ENCODE peak calls at places on chromosome 13, in six cellular contexts. C is H1, X is HCT116, N is HepG2, Z is GM12878, U is SK-N-SH. T is an unnamed sample.

GRCh38 chr13:34172048-34172447 is 354.1 kb downstream of the RFC3 start:
- DNase-seq in U (no peak), C (no peak), X (no peak), Z (no peak), N (no peak), T (no peak)

GRCh38 chr13:25046274-25046984 is 49.5 kb upstream of the PABPC3 start:
- DNase-seq in C (no peak), X (no peak), N (no peak), Z (no peak), U (peak; percentile 38), T (no peak)

GRCh38 chr13:41774605-41775218 is 186.2 kb downstream of the VWA8 start:
- DNase-seq in C (no peak), X (no peak), U (no peak), Z (no peak), N (no peak), T (no peak)

GRCh38 chr13:75715598-75716523 is 79.7 kb downstream of the LMO7 start:
- DNase-seq in X (no peak), Z (peak; percentile 41), C (no peak), U (no peak), N (no peak), T (no peak)

GRCh38 chr13:50699874-50700663 is 143.4 kb downstream of the DLEU7 start:
- DNase-seq in U (no peak), C (no peak), Z (no peak), X (no peak), N (no peak), T (no peak)

GRCh38 chr13:113083402-113084061 is 22.1 kb upstream of the F7 start:
- DNase-seq in X (peak; percentile 42), Z (no peak), U (no peak), N (no peak), C (no peak), T (peak; percentile 26)

GRCh38 chr13:91154954-91155353 is 192.5 kb upstream of the MIR17HG start:
- DNase-seq in Z (no peak), N (no peak), U (no peak), X (no peak), C (no peak), T (no peak)

GRCh38 chr13:24195626-24196025 is 35.1 kb downstream of the SPATA13 start:
- DNase-seq in U (no peak), N (no peak), C (no peak), X (no peak), Z (no peak), T (no peak)

GRCh38 chr13:75480691-75481175 is 1.2 kb downstream of the TBC1D4 start:
- DNase-seq in Z (no peak), N (peak; percentile 53), X (peak; percentile 63), U (peak; percentile 73), C (no peak), T (peak; percentile 10)

GRCh38 chr13:75764251-75764650 is 128.1 kb downstream of the LMO7 start:
- DNase-seq in X (no peak), C (no peak), U (no peak), N (no peak), Z (no peak), T (no peak)

GRCh38 chr13:107222619-107223018 is 654.7 kb upstream of the ARGLU1 start:
- DNase-seq in Z (no peak), N (no peak), U (no peak), X (no peak), C (no peak), T (no peak)

GRCh38 chr13:30720470-30720869 is 14.9 kb upstream of the ALOX5AP start:
- DNase-seq in C (no peak), N (no peak), Z (peak; percentile 59), U (no peak), X (no peak), T (no peak)

GRCh38 chr13:114130708-114131580 is 1.5 kb downstream of the RASA3 start:
- DNase-seq in C (no peak), N (no peak), X (no peak), Z (no peak), U (peak; percentile 88), T (peak; percentile 29)

GRCh38 chr13:29676535-29676934 is 81.0 kb upstream of the SLC7A1 start:
- DNase-seq in N (no peak), X (no peak), C (no peak), U (no peak), Z (no peak), T (no peak)
- H2AFZ ChIP-seq in N (no peak overlapping the region), X (no peak overlapping the region), C (peak overlapping the region; percentile 18), U (no peak overlapping the region), Z (no peak overlapping the region), T (no peak overlapping the region)

DNA sequence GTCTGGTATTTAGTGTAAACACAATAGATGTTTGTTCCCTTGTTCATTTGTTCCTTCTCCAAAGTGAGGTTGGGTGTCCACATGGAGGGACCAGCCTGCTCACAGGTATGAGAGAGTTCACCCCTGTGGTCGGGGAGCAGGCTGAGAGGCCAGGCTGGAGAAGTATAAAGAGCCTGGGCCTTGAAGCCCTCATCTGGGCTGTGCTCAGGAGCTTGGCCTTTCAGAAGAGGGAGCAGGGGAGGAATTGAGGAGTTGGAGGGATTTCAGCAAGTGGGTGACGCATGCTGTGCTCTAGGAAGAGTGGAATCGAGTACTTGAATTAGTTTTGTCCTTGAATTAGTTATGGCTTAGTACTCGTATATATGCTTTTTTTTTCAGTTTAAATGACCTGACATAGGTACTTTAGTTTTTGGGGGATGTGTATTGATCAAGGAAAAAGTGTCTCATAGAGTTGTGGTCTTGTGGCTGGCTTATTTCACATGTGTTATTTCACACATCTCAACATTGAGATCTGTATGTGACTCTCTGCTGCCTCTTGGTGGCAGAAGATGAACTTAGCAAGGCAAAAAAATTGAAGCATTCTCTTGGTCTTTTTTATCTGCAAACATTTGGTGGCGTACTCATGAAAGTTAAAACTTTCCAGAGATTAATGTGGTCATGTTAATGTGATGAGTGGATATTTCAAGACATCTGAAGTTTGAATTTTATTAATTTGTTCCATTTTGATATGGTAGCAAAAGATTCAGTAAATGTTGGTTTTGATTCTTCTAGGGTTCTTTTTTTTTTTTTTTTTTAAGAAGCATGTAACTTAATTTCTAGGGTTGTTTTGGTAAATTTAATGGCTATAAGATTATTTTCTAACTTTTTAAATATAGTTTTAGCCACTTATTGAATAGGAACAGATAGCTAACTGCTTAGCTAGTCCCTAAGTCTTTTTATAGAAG is 54.3 kb downstream of the SLAIN1 start:
- DNase-seq in N (peak; percentile 41), Z (peak; percentile 34), C (no peak), X (peak; percentile 6), U (peak; percentile 23), T (peak; percentile 35)
- TF ChIP-seq SIN3A in N (no peak), Z (no peak), C (no peak), X (no peak), U (no peak), T (no peak)

DNA sequence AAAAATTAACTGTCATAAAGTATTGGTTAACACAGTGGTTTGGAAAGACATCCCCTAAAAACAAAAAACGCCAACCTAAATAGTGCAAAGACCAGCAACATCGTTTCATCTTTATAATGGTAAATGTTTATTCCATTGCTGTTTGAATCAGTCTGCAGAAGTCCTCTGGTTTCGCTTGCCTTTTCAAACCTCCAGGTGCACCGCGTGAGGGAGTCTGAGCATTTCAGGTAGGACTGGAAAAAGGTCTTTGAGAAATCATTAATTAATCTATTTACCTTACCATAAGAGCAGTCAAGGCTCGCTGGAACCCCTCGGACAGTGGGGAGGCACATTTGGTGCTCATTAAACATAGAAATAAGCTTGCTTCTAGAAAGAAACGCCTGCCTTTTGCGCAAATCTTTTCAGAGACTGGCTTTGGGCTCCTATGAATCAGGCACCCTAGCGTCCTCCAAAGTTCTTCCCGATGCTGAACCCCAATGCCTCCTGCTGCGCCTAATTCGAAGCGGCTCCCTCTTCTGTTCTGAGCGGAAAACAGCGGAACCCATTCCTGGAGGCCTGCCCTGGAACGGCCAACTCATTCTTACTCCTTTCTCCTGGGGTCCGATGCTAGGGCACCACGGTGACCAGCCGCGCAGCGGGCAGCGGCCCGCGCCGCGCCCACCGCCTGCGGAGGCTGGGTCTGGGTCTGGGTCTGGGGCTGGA is 942 bp upstream of the MTUS2 start:
- DNase-seq in U (no peak), N (no peak), Z (no peak), C (no peak), X (no peak), T (peak; percentile 10)
- H3K9ac ChIP-seq in U (no peak overlapping the region), N (no peak overlapping the region), Z (no peak overlapping the region), C (no peak overlapping the region), X (no peak overlapping the region), T (no peak overlapping the region)

GRCh38 chr13:77002590-77003190 is 10.8 kb downstream of the CLN5 start:
- DNase-seq in U (peak; percentile 30), N (peak; percentile 23), Z (no peak), C (no peak), X (peak; percentile 12), T (no peak)
- H2AFZ ChIP-seq in U (no peak overlapping the region), N (no peak overlapping the region), Z (no peak overlapping the region), C (no peak overlapping the region), X (no peak overlapping the region), T (no peak overlapping the region)

GRCh38 chr13:40074338-40074737 is 418.9 kb downstream of the COG6 start:
- DNase-seq in C (no peak), X (no peak), N (no peak), Z (no peak), U (no peak), T (no peak)

GRCh38 chr13:40064723-40065122 is 409.3 kb downstream of the COG6 start:
- DNase-seq in U (no peak), N (no peak), C (no peak), X (no peak), Z (no peak), T (no peak)

GRCh38 chr13:40070357-40070756 is 414.9 kb downstream of the COG6 start:
- DNase-seq in N (no peak), U (no peak), X (no peak), Z (no peak), C (no peak), T (no peak)

GRCh38 chr13:40072663-40073120 is 417.2 kb downstream of the COG6 start:
- DNase-seq in U (no peak), N (peak; percentile 95), C (no peak), Z (no peak), X (no peak), T (no peak)

DNA sequence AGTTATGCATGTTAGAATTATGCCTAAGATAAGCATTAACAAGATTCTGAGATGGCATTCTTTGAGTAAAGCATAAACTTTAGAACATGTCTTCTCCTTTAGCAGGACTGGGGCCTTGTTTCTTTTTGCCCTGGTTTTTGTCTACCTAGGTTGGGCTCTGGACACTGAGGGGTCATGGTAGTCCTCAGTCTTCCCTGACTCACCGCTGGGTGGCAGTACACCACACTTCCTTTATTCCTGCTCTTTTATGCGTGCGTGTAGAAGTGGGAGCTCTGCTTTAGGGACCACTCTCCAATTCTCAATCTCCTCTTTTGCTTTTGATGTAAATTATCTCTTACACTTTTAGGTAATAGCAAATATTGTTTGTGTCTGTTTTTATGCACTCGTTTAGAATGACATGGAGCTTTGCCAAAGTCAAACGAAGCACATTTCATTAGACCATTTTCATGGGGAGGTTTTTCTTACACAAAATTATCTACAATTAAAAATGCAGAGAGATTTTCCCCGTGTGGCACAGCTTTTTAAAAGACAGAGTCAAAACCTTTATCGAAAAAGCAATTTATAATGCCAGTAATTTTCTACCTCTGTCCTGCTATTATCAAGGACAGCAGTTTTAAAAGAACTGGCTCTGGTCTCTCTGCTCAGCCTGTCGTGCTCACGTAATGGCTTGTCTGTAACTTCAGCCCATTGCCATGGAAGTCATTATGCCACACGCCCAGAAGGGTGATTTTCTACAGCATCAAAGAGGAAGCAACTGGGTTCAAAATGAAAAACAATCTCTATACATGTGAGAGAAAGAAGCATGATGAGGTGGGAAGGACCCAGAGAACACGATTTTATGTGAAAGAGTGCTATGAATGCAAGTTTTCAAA is 413.9 kb downstream of the COG6 start:
- DNase-seq in X (peak; percentile 44), C (no peak), N (peak; percentile 67), U (peak; percentile 64), Z (no peak), T (peak; percentile 42)
- TF ChIP-seq SIN3A in X (no peak), C (no peak), N (no peak), U (no peak), Z (no peak), T (no peak)